ENCODE peak calls at places on chromosome 22, in seven cellular contexts. One of them, this sample, is unnamed.

GRCh38 chr22:48940988-48941902 is 886.4 kb downstream of the BRD1 start:
- DNase-seq in K562: no peak
- DNase-seq in H1: peak
- DNase-seq in IMR-90: no peak
- DNase-seq in HepG2: no peak
- DNase-seq in SK-N-SH: no peak
- DNase-seq in GM12878: no peak
- DNase-seq in this sample: no peak

GRCh38 chr22:30277547-30278344 is 11.1 kb upstream of the OSM start:
- DNase-seq in K562: no peak
- DNase-seq in H1: no peak
- DNase-seq in IMR-90: peak
- DNase-seq in HepG2: no peak
- DNase-seq in SK-N-SH: no peak
- DNase-seq in GM12878: no peak
- DNase-seq in this sample: no peak

GRCh38 chr22:47150426-47150825 is 388.0 kb downstream of the TBC1D22A start:
- DNase-seq in K562: no peak
- DNase-seq in H1: no peak
- DNase-seq in IMR-90: no peak
- DNase-seq in HepG2: no peak
- DNase-seq in SK-N-SH: no peak
- DNase-seq in GM12878: no peak
- DNase-seq in this sample: no peak

GRCh38 chr22:30680998-30681770 is 13.5 kb upstream of the OSBP2 start:
- DNase-seq in K562: no peak
- DNase-seq in H1: no peak
- DNase-seq in IMR-90: no peak
- DNase-seq in HepG2: no peak
- DNase-seq in SK-N-SH: peak
- DNase-seq in GM12878: no peak
- DNase-seq in this sample: no peak

GRCh38 chr22:23531966-23532735 is 47.9 kb downstream of the IGLL1 start:
- DNase-seq in K562: no peak
- DNase-seq in H1: no peak
- DNase-seq in IMR-90: no peak
- DNase-seq in HepG2: no peak
- DNase-seq in SK-N-SH: peak
- DNase-seq in GM12878: no peak
- DNase-seq in this sample: no peak

GRCh38 chr22:47221840-47222615 is 459.6 kb downstream of the TBC1D22A start:
- DNase-seq in K562: no peak
- DNase-seq in H1: peak
- DNase-seq in IMR-90: no peak
- DNase-seq in HepG2: no peak
- DNase-seq in SK-N-SH: peak
- DNase-seq in GM12878: no peak
- DNase-seq in this sample: no peak

GRCh38 chr22:37982938-37983859 is 1.2 kb downstream of the SOX10 start:
- DNase-seq in K562: peak
- DNase-seq in H1: peak
- DNase-seq in IMR-90: no peak
- DNase-seq in HepG2: no peak
- DNase-seq in SK-N-SH: no peak
- DNase-seq in GM12878: no peak
- DNase-seq in this sample: no peak

GRCh38 chr22:35349368-35349703 is 31.6 kb upstream of the HMOX1 start:
- DNase-seq in K562: no peak
- DNase-seq in H1: no peak
- DNase-seq in IMR-90: no peak
- DNase-seq in HepG2: no peak
- DNase-seq in SK-N-SH: no peak
- DNase-seq in GM12878: no peak
- DNase-seq in this sample: no peak

GRCh38 chr22:47987885-47988515 is 1225.5 kb downstream of the TBC1D22A start:
- DNase-seq in K562: no peak
- DNase-seq in H1: no peak
- DNase-seq in IMR-90: no peak
- DNase-seq in HepG2: no peak
- DNase-seq in SK-N-SH: no peak
- DNase-seq in GM12878: peak
- DNase-seq in this sample: no peak

GRCh38 chr22:37358386-37358785 is 68.9 kb downstream of the ELFN2 start:
- DNase-seq in K562: no peak
- DNase-seq in H1: no peak
- DNase-seq in IMR-90: no peak
- DNase-seq in HepG2: no peak
- DNase-seq in SK-N-SH: no peak
- DNase-seq in GM12878: no peak
- DNase-seq in this sample: no peak

GRCh38 chr22:21714784-21715183 is 20.8 kb downstream of the YPEL1 start:
- DNase-seq in K562: no peak
- DNase-seq in H1: no peak
- DNase-seq in IMR-90: peak
- DNase-seq in HepG2: no peak
- DNase-seq in SK-N-SH: no peak
- DNase-seq in GM12878: no peak
- DNase-seq in this sample: no peak

GRCh38 chr22:47095395-47096122 is 333.1 kb downstream of the TBC1D22A start:
- DNase-seq in K562: no peak
- DNase-seq in H1: no peak
- DNase-seq in IMR-90: peak
- DNase-seq in HepG2: no peak
- DNase-seq in SK-N-SH: no peak
- DNase-seq in GM12878: no peak
- DNase-seq in this sample: no peak

GRCh38 chr22:38299758-38300157 is 17.5 kb downstream of the CSNK1E start:
- DNase-seq in K562: no peak
- DNase-seq in H1: no peak
- DNase-seq in IMR-90: no peak
- DNase-seq in HepG2: no peak
- DNase-seq in SK-N-SH: no peak
- DNase-seq in GM12878: no peak
- DNase-seq in this sample: no peak

GRCh38 chr22:41000941-41001721 is 50.0 kb downstream of the RBX1 start:
- DNase-seq in K562: no peak
- DNase-seq in H1: no peak
- DNase-seq in IMR-90: no peak
- DNase-seq in HepG2: no peak
- DNase-seq in SK-N-SH: no peak
- DNase-seq in GM12878: no peak
- DNase-seq in this sample: no peak

GRCh38 chr22:50506611-50507420 is 686 bp downstream of the LMF2 start:
- DNase-seq in K562: peak
- DNase-seq in H1: peak
- DNase-seq in IMR-90: no peak
- DNase-seq in HepG2: no peak
- DNase-seq in SK-N-SH: no peak
- DNase-seq in GM12878: no peak
- DNase-seq in this sample: no peak

GRCh38 chr22:50507421-50507990 is at the start of gene LMF2:
- DNase-seq in K562: no peak
- DNase-seq in H1: peak
- DNase-seq in IMR-90: no peak
- DNase-seq in HepG2: peak
- DNase-seq in SK-N-SH: peak
- DNase-seq in GM12878: no peak
- DNase-seq in this sample: no peak

GRCh38 chr22:50505276-50505775 is 2.2 kb downstream of the LMF2 start:
- DNase-seq in K562: no peak
- DNase-seq in H1: no peak
- DNase-seq in IMR-90: no peak
- DNase-seq in HepG2: no peak
- DNase-seq in SK-N-SH: no peak
- DNase-seq in GM12878: no peak
- DNase-seq in this sample: no peak

GRCh38 chr22:50504245-50505211 is 3.0 kb downstream of the LMF2 start:
- DNase-seq in K562: no peak
- DNase-seq in H1: no peak
- DNase-seq in IMR-90: no peak
- DNase-seq in HepG2: no peak
- DNase-seq in SK-N-SH: no peak
- DNase-seq in GM12878: no peak
- DNase-seq in this sample: no peak

DNA sequence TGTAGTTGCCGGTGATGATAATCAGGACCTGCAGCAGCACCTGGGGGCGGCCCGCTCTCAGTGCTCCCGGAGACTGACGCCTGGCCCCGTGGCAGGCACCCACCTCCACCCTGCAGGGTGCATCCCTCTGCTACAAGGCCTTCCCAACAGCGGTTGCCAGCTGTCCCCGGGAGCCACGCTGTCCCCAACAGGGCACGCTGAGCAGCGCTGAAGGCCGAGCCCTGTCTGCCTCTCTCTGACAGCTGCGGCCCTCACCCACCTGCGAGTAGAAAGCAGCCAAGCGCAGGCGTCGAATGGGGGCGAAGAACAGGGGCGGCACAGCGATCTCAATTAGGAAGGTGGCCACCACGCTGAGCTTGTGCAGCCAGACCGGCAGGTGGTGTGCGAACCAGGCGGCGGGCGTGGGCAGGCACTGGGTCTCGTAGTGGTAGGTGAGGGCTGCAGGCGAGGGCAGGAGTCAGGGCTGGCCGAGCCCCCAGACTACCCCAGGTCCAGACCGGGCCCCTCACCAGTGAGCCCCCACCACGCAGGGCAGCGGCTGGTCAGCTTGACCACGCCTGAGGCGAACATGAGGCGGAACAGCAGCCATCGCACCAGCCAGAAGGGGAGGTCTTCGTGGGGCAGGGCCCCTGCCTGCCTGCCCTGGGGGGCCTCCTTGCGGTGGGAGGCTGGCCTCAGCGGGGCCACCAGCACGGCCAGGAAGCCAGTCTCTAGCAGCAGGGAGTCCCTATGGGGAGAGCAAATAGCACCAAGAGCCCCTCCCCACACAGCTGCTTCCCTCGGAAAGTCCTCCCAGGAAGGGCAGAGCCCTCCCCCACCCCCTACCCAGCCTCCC is 1.5 kb downstream of the LMF2 start:
- DNase-seq in K562: no peak
- DNase-seq in H1: no peak
- DNase-seq in IMR-90: no peak
- DNase-seq in HepG2: no peak
- DNase-seq in SK-N-SH: no peak
- DNase-seq in GM12878: no peak
- DNase-seq in this sample: no peak
- TF ChIP-seq USF2 in K562: no peak
- TF ChIP-seq USF2 in H1: no peak
- TF ChIP-seq USF2 in IMR-90: no peak
- TF ChIP-seq USF2 in HepG2: no peak
- TF ChIP-seq USF2 in SK-N-SH: no peak
- TF ChIP-seq USF2 in GM12878: no peak
- TF ChIP-seq USF2 in this sample: no peak

GRCh38 chr22:44883011-44883421 is 126.8 kb downstream of the PHF21B start:
- DNase-seq in K562: no peak
- DNase-seq in H1: no peak
- DNase-seq in IMR-90: no peak
- DNase-seq in HepG2: no peak
- DNase-seq in SK-N-SH: no peak
- DNase-seq in GM12878: no peak
- DNase-seq in this sample: no peak

GRCh38 chr22:44887941-44888366 is 121.9 kb downstream of the PHF21B start:
- DNase-seq in K562: no peak
- DNase-seq in H1: no peak
- DNase-seq in IMR-90: no peak
- DNase-seq in HepG2: no peak
- DNase-seq in SK-N-SH: peak
- DNase-seq in GM12878: no peak
- DNase-seq in this sample: no peak

GRCh38 chr22:44885806-44886360 is 123.9 kb downstream of the PHF21B start:
- DNase-seq in K562: no peak
- DNase-seq in H1: no peak
- DNase-seq in IMR-90: no peak
- DNase-seq in HepG2: no peak
- DNase-seq in SK-N-SH: no peak
- DNase-seq in GM12878: no peak
- DNase-seq in this sample: no peak

GRCh38 chr22:44884562-44884961 is 125.2 kb downstream of the PHF21B start:
- DNase-seq in K562: no peak
- DNase-seq in H1: no peak
- DNase-seq in IMR-90: no peak
- DNase-seq in HepG2: no peak
- DNase-seq in SK-N-SH: no peak
- DNase-seq in GM12878: no peak
- DNase-seq in this sample: no peak

DNA sequence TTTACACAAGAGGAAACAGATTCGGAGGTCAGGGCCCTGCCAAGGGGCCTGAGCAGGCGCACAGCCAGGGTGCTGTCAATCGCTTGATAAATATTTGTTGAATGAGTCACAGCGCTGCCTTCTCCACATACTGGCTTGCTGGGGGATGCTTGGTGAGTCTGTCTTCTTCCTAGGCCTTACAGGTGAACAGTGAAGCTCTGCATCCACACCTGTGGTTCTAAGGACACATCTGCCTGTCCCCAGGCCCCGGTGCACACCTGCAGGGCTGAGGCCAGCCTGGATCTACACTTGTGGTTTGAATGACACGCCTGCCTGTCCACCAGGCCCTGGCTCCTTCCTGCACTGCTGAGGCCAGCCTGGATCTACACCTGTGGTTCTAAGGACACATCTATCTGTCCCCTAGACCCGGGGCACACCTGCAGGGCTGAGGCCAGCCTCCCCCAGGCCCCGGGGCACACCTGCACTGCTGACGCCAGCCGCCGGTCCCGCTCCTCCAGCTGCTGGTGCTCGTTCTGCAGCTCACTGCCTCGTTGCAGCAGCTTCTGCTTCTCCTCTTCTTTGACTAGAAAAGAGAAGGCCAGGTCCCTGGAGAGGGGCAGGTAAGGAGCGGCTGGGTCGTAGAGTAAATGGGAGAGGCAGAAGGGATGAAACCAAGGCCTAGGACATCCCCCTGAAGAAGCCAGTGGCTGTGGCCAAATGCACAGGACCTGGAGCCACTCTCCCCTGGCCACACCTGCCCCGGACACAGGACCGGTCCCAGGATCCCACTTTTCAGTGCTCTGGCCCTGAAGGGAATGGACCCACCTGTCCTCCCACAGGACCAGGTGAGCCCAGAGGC is 124.6 kb downstream of the PHF21B start:
- DNase-seq in K562: no peak
- DNase-seq in H1: no peak
- DNase-seq in IMR-90: no peak
- DNase-seq in HepG2: peak
- DNase-seq in SK-N-SH: no peak
- DNase-seq in GM12878: no peak
- DNase-seq in this sample: no peak
- H3K27ac ChIP-seq in K562: no peak
- H3K27ac ChIP-seq in H1: peak
- H3K27ac ChIP-seq in IMR-90: no peak
- H3K27ac ChIP-seq in HepG2: no peak
- H3K27ac ChIP-seq in SK-N-SH: no peak
- H3K27ac ChIP-seq in GM12878: no peak
- H3K27ac ChIP-seq in this sample: no peak

GRCh38 chr22:28017558-28017820 is 98.4 kb upstream of the PITPNB start:
- DNase-seq in K562: no peak
- DNase-seq in H1: no peak
- DNase-seq in IMR-90: no peak
- DNase-seq in HepG2: no peak
- DNase-seq in SK-N-SH: no peak
- DNase-seq in GM12878: no peak
- DNase-seq in this sample: no peak
- TF ChIP-seq USF2 in K562: no peak
- TF ChIP-seq USF2 in H1: no peak
- TF ChIP-seq USF2 in IMR-90: no peak
- TF ChIP-seq USF2 in HepG2: no peak
- TF ChIP-seq USF2 in SK-N-SH: no peak
- TF ChIP-seq USF2 in GM12878: no peak
- TF ChIP-seq USF2 in this sample: no peak

GRCh38 chr22:27859336-27859735 is 57.8 kb upstream of the MN1 start:
- DNase-seq in K562: no peak
- DNase-seq in H1: no peak
- DNase-seq in IMR-90: peak
- DNase-seq in HepG2: no peak
- DNase-seq in SK-N-SH: no peak
- DNase-seq in GM12878: no peak
- DNase-seq in this sample: no peak
- H3K27ac ChIP-seq in K562: no peak
- H3K27ac ChIP-seq in H1: no peak
- H3K27ac ChIP-seq in IMR-90: peak
- H3K27ac ChIP-seq in HepG2: no peak
- H3K27ac ChIP-seq in SK-N-SH: peak
- H3K27ac ChIP-seq in GM12878: no peak
- H3K27ac ChIP-seq in this sample: peak

This sample was measured in A549.